ENCODE peak calls at places on chromosomes 7 and 10, in five cellular contexts. H, L, A, D and N are unnamed samples.

GRCh38 chr7:1662767-1663166 is 7.3 kb upstream of the ELFN1 start:
- DNase-seq in H (no peak), L (no peak), A (no peak), D (no peak), N (no peak)

GRCh38 chr7:117834983-117835664 is 38.1 kb downstream of the CTTNBP2 start:
- DNase-seq in H (no peak), L (no peak), A (peak), D (no peak), N (no peak)

GRCh38 chr7:17206354-17206905 is 92.0 kb upstream of the AHR start:
- DNase-seq in H (no peak), L (peak), A (no peak), D (no peak), N (no peak)

GRCh38 chr10:131854579-131855335 is 46.1 kb upstream of the PPP2R2D start:
- DNase-seq in H (no peak), L (no peak), A (no peak), D (no peak), N (no peak)

GRCh38 chr7:45625714-45626440 is 51.7 kb downstream of the ADCY1 start:
- DNase-seq in H (no peak), L (no peak), A (no peak), D (no peak), N (no peak)

GRCh38 chr10:95474228-95475002 is 86.8 kb downstream of the SORBS1 start:
- DNase-seq in H (no peak), L (peak), A (peak), D (no peak), N (no peak)

GRCh38 chr10:93219347-93219746 is 145.7 kb downstream of the CYP26A1 start:
- DNase-seq in H (no peak), L (peak), A (no peak), D (no peak), N (no peak)

GRCh38 chr7:79118143-79118542 is 335.3 kb downstream of the MAGI2 start:
- DNase-seq in H (no peak), L (no peak), A (no peak), D (no peak), N (no peak)

GRCh38 chr7:48304641-48305040 is 133.4 kb downstream of the ABCA13 start:
- DNase-seq in H (no peak), L (no peak), A (no peak), D (no peak), N (no peak)

GRCh38 chr7:4882742-4883351 is 669 bp downstream of the RADIL start:
- DNase-seq in H (peak), L (peak), A (peak), D (no peak), N (no peak)

GRCh38 chr10:61189912-61190311 is 245.9 kb upstream of the RHOBTB1 start:
- DNase-seq in H (no peak), L (no peak), A (no peak), D (no peak), N (no peak)

GRCh38 chr7:106010331-106010730 is 47.3 kb downstream of the CDHR3 start:
- DNase-seq in H (peak), L (peak), A (no peak), D (no peak), N (peak)

GRCh38 chr10:42482411-42482810 is 156.0 kb downstream of the ZNF33B start:
- DNase-seq in H (no peak), L (peak), A (no peak), D (no peak), N (no peak)

GRCh38 chr7:2478387-2478760 is 2.2 kb upstream of the GRIFIN start:
- DNase-seq in H (no peak), L (no peak), A (peak), D (no peak), N (no peak)

GRCh38 chr10:102452672-102453340 is 1.5 kb upstream of the C10orf95 start:
- DNase-seq in H (no peak), L (peak), A (no peak), D (no peak), N (no peak)

GRCh38 chr10:77513783-77514331 is 123.8 kb downstream of the KCNMA1 start:
- DNase-seq in H (no peak), L (peak), A (no peak), D (no peak), N (no peak)

GRCh38 chr10:97169911-97170693 is 15.7 kb downstream of the SLIT1 start:
- DNase-seq in H (no peak), L (no peak), A (peak), D (no peak), N (no peak)

GRCh38 chr7:30062587-30062986 is 34.4 kb downstream of the PLEKHA8 start:
- DNase-seq in H (peak), L (peak), A (peak), D (peak), N (peak)

GRCh38 chr7:139613971-139614411 is 90.5 kb downstream of the CLEC2L start:
- DNase-seq in H (no peak), L (no peak), A (no peak), D (no peak), N (no peak)

GRCh38 chr7:1747004-1747801 is 77.1 kb downstream of the ELFN1 start:
- DNase-seq in H (no peak), L (no peak), A (no peak), D (no peak), N (no peak)

GRCh38 chr10:42367532-42368230 is 270.7 kb downstream of the ZNF33B start:
- DNase-seq in H (peak), L (peak), A (peak), D (peak), N (peak)

GRCh38 chr10:69405221-69405620 is 11.5 kb downstream of the TACR2 start:
- DNase-seq in H (no peak), L (no peak), A (no peak), D (no peak), N (no peak)

GRCh38 chr7:53437336-53437735 is 401.9 kb downstream of the POM121L12 start:
- DNase-seq in H (no peak), L (no peak), A (no peak), D (no peak), N (no peak)

GRCh38 chr7:156478486-156478885 is 162.1 kb upstream of the RNF32 start:
- DNase-seq in H (no peak), L (no peak), A (no peak), D (no peak), N (no peak)

GRCh38 chr10:111598433-111599059 is 521.7 kb downstream of the ADRA2A start:
- DNase-seq in H (peak), L (peak), A (peak), D (peak), N (peak)

GRCh38 chr7:51606601-51607154 is 290.1 kb upstream of the COBL start:
- DNase-seq in H (no peak), L (no peak), A (peak), D (no peak), N (no peak)

GRCh38 chr7:46577394-46577793 is 656.3 kb upstream of the IGFBP3 start:
- DNase-seq in H (no peak), L (no peak), A (no peak), D (no peak), N (no peak)

GRCh38 chr7:41463770-41464470 is 239.0 kb downstream of the INHBA start:
- DNase-seq in H (no peak), L (no peak), A (no peak), D (no peak), N (no peak)

GRCh38 chr7:64541438-64542359 is 21.2 kb downstream of the ZNF680 start:
- DNase-seq in H (no peak), L (peak), A (no peak), D (no peak), N (no peak)

GRCh38 chr10:29063806-29064644 is 224.8 kb upstream of the LYZL1 start:
- DNase-seq in H (no peak), L (peak), A (no peak), D (no peak), N (no peak)

GRCh38 chr10:72016608-72017310 is 52.6 kb downstream of the CHST3 start:
- DNase-seq in H (no peak), L (no peak), A (peak), D (no peak), N (no peak)

GRCh38 chr10:24556746-24557742 is 166.6 kb downstream of the ARHGAP21 start:
- DNase-seq in H (peak), L (peak), A (no peak), D (peak), N (peak)

GRCh38 chr10:35993816-35994515 is 351.9 kb upstream of the FZD8 start:
- DNase-seq in H (no peak), L (no peak), A (no peak), D (peak), N (no peak)

GRCh38 chr10:119209050-119209735 is 1.8 kb downstream of the GRK5 start:
- DNase-seq in H (peak), L (peak), A (no peak), D (no peak), N (peak)